ENCODE peak calls at places on chromosomes 5 and 9, in five cellular contexts. Z, D, H, F and V are unnamed samples.

GRCh38 chr9:76758476-76758875 is 5.8 kb upstream of the PCA3 start:
- DNase-seq in D (peak; percentile 16), Z (no peak), H (no peak), F (no peak), V (no peak)

GRCh38 chr5:89417990-89418820 is 535.2 kb upstream of the MEF2C start:
- DNase-seq in D (no peak), F (no peak), H (no peak), Z (no peak), V (no peak)

GRCh38 chr5:107112207-107112606 is 558.5 kb downstream of the EFNA5 start:
- DNase-seq in D (no peak), F (no peak), H (no peak), Z (no peak), V (no peak)

GRCh38 chr5:143932584-143932983 is 120.6 kb downstream of the HMHB1 start:
- DNase-seq in H (no peak), Z (no peak), F (no peak), D (no peak), V (no peak)

GRCh38 chr5:143642791-143643190 is 169.2 kb upstream of the HMHB1 start:
- DNase-seq in Z (no peak), H (no peak), D (no peak), F (no peak), V (no peak)

GRCh38 chr5:134975078-134975715 is 7.5 kb downstream of the CATSPER3 start:
- DNase-seq in Z (no peak), F (peak; percentile 71), D (no peak), H (no peak), V (no peak)

GRCh38 chr5:79133121-79133656 is 21.6 kb downstream of the BHMT start:
- DNase-seq in D (no peak), H (no peak), Z (no peak), F (peak; percentile 7), V (no peak)

GRCh38 chr5:16937503-16938161 is 1.5 kb upstream of the MYO10 start:
- DNase-seq in F (no peak), Z (no peak), D (no peak), H (no peak), V (no peak)

GRCh38 chr9:93134740-93135444 is 841 bp upstream of the NINJ1 start:
- DNase-seq in H (no peak), F (no peak), D (no peak), Z (no peak), V (no peak)

GRCh38 chr9:95989304-95989703 is 113.8 kb downstream of the ERCC6L2 start:
- DNase-seq in H (no peak), Z (no peak), D (no peak), F (no peak), V (no peak)

GRCh38 chr5:10691826-10692785 is 68.9 kb downstream of the DAP start:
- DNase-seq in Z (no peak), F (no peak), D (no peak), H (no peak), V (no peak)

GRCh38 chr9:129887210-129888084 is 52.2 kb downstream of the USP20 start:
- DNase-seq in D (no peak), H (peak; percentile 56), F (no peak), Z (no peak), V (no peak)

GRCh38 chr5:56515011-56515410 is 281.9 kb upstream of the ANKRD55 start:
- DNase-seq in F (no peak), H (no peak), D (no peak), Z (no peak), V (no peak)

DNA sequence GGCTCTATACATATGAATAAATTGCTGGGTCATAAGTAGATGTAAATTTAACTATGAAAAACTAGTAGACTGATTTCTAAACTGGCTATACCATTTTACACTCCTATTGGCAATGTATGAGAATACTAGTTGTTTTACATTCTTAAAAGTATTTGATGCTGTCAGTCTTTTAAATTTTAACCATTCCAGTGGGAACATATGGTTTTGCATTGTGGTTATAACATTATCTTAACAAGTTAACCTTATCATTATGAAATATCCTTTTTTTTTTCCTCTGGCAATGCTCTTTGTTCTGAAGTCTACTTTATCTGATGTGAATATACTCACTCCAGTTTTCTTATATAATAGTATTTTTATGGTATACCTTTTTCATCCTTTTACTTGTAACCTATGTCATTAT is 548.9 kb upstream of the CLINT1 start:
- DNase-seq in Z (no peak), F (no peak), D (no peak), H (no peak), V (no peak)
- TF ChIP-seq SUZ12 in Z (no peak), F (no peak), D (no peak), H (no peak), V (no peak)

GRCh38 chr5:140197023-140197422 is 22.0 kb downstream of the CYSTM1 start:
- DNase-seq in H (no peak), F (no peak), D (no peak), Z (no peak), V (no peak)

GRCh38 chr5:140192715-140193428 is 17.9 kb downstream of the CYSTM1 start:
- DNase-seq in H (no peak), F (no peak), D (no peak), Z (no peak), V (no peak)

GRCh38 chr5:140190868-140191209 is 15.9 kb downstream of the CYSTM1 start:
- DNase-seq in D (no peak), Z (no peak), F (no peak), H (no peak), V (no peak)

GRCh38 chr5:140194662-140195061 is 19.7 kb downstream of the CYSTM1 start:
- DNase-seq in H (no peak), Z (no peak), F (no peak), D (no peak), V (no peak)

GRCh38 chr5:140196406-140196805 is 21.4 kb downstream of the CYSTM1 start:
- DNase-seq in D (no peak), Z (no peak), H (no peak), F (no peak), V (no peak)
- TF ChIP-seq SUZ12 in D (no peak), Z (no peak), H (no peak), F (no peak), V (no peak)

GRCh38 chr5:154801083-154801482 is 45.9 kb downstream of the LARP1 start:
- DNase-seq in F (no peak), Z (no peak), H (no peak), D (no peak), V (no peak)
- TF ChIP-seq SUZ12 in F (no peak), Z (no peak), H (no peak), D (no peak), V (no peak)

GRCh38 chr9:114080773-114081440 is 2.8 kb upstream of the AMBP start:
- DNase-seq in Z (no peak), D (no peak), H (no peak), F (peak; percentile 99), V (no peak)
- TF ChIP-seq SUZ12 in Z (no peak), D (no peak), H (no peak), F (no peak), V (no peak)

DNA sequence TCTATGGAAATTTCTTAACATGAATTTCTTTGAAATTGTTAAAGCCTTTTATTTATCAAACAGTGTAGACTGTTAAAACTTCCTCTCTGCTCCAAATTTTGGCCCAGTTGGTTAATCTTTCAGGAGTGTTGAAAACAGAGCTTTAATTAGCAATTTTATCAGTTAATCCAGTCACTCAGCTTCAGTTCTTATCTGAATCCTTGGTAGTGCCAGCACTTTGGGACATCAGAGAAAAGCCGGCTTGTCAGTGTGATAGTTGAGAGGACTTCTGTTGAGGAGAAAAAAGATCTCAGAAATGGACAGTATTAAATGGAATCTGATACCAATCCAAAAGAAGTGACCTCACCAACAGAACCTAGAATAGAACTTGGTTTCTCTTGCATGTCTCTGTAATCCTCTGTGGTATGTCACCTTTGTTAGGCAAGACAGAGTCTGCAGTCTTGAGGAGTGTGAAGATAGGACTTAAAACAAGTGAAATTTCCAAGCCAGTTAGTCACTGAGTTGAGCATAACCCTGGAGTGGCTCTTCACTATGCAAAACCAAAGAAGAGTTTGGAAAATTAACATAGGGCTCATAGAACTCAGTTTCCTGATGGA is 251.8 kb downstream of the NNT start:
- DNase-seq in F (no peak), D (peak; percentile 55), Z (no peak), H (no peak), V (no peak)
- TF ChIP-seq SUZ12 in F (no peak), D (no peak), Z (no peak), H (no peak), V (no peak)

GRCh38 chr5:64074533-64074932 is 91.1 kb upstream of the RNF180 start:
- DNase-seq in Z (peak; percentile 49), F (peak; percentile 21), H (no peak), D (peak; percentile 20), V (peak; percentile 45)
- TF ChIP-seq SUZ12 in Z (no peak), F (no peak), H (no peak), D (no peak), V (no peak)